ENCODE peak calls at places on chromosomes 12 and 14, in five cellular contexts. M is erythroblast, U is Kasumi-1, Q is astrocyte of the spinal cord, K is NCI-H2029 treated with DMSO at 0.1 percent for 48 hours. Z is an unnamed sample.

GRCh38 chr12:109921982-109922381 is 21.9 kb downstream of the TCHP start:
- DNase-seq in M (no peak), U (no peak), Q (no peak), K (no peak), Z (no peak)

GRCh38 chr12:45339035-45339434 is 123.1 kb downstream of the ANO6 start:
- DNase-seq in M (no peak), U (no peak), Q (no peak), K (no peak), Z (no peak)

GRCh38 chr12:42119085-42119633 is 25.5 kb downstream of the GXYLT1 start:
- DNase-seq in M (no peak), U (no peak), Q (peak), K (no peak), Z (peak)

GRCh38 chr12:104060791-104061190 is 3.5 kb upstream of the HCFC2 start:
- DNase-seq in M (no peak), U (no peak), Q (no peak), K (no peak), Z (no peak)

GRCh38 chr14:65213316-65213715 is 111.0 kb upstream of the MAX start:
- DNase-seq in M (no peak), U (no peak), Q (no peak), K (no peak), Z (peak)

GRCh38 chr12:98644433-98644711 is 216 bp downstream of the IKBIP start:
- DNase-seq in M (peak), U (no peak), Q (no peak), K (no peak), Z (no peak)

GRCh38 chr12:12804011-12804410 is 9.1 kb upstream of the DDX47 start:
- DNase-seq in M (no peak), U (no peak), Q (peak), K (no peak), Z (peak)

GRCh38 chr12:106861984-106862894 is 87.8 kb downstream of the RIC8B start:
- DNase-seq in M (no peak), U (no peak), Q (peak), K (no peak), Z (peak)

GRCh38 chr12:120234643-120235368 is 30.7 kb downstream of the PXN start:
- DNase-seq in M (peak), U (peak), Q (peak), K (peak), Z (peak)

GRCh38 chr14:65287264-65288131 is 125.0 kb upstream of the FUT8 start:
- DNase-seq in M (no peak), U (peak), Q (no peak), K (no peak), Z (peak)

GRCh38 chr14:103858063-103858820 is 10.9 kb upstream of the PPP1R13B start:
- DNase-seq in M (no peak), U (no peak), Q (no peak), K (no peak), Z (no peak)

GRCh38 chr12:132812631-132813305 is 15.9 kb downstream of the GOLGA3 start:
- DNase-seq in M (peak), U (no peak), Q (peak), K (no peak), Z (peak)

GRCh38 chr12:56469007-56469930 is 891 bp downstream of the SPRYD4 start:
- DNase-seq in M (peak), U (peak), Q (no peak), K (peak), Z (no peak)

GRCh38 chr14:51609251-51609986 is 42.3 kb upstream of the FRMD6 start:
- DNase-seq in M (no peak), U (no peak), Q (peak), K (no peak), Z (peak)

GRCh38 chr12:42589465-42590323 is at the start of gene PRICKLE1:
- DNase-seq in M (peak), U (peak), Q (peak), K (no peak), Z (peak)

GRCh38 chr14:90559811-90560492 is 163.1 kb downstream of the CALM1 start:
- DNase-seq in M (peak), U (no peak), Q (no peak), K (no peak), Z (no peak)

GRCh38 chr12:121170581-121171260 is 38.0 kb downstream of the P2RX7 start:
- DNase-seq in M (no peak), U (no peak), Q (peak), K (no peak), Z (peak)

GRCh38 chr12:54368709-54369596 is 4.7 kb upstream of the GPR84 start:
- DNase-seq in M (peak), U (peak), Q (peak), K (peak), Z (peak)

GRCh38 chr12:132619301-132620112 is 931 bp downstream of the P2RX2 start:
- DNase-seq in M (no peak), U (no peak), Q (no peak), K (no peak), Z (no peak)

GRCh38 chr12:117036547-117036946 is 62.7 kb downstream of the TESC start:
- DNase-seq in M (no peak), U (no peak), Q (no peak), K (no peak), Z (no peak)

Z was measured in choroid plexus epithelial cell.